ENCODE peak calls at places on chromosomes 2 and 18, in five cellular contexts. I, R, W, B and A are unnamed samples.

GRCh38 chr2:34096552-34097171 is 497.6 kb upstream of the FAM98A start:
- DNase-seq in I (peak; percentile 6), W (peak; percentile 4), R (peak; percentile 55), B (peak; percentile 22), A (no peak)

GRCh38 chr2:38706846-38707345 is 41.0 kb downstream of the GALM start:
- DNase-seq in W (no peak), I (no peak), R (no peak), B (no peak), A (no peak)

GRCh38 chr2:16496426-16497388 is 168.9 kb downstream of the CYRIA start:
- DNase-seq in B (no peak), I (no peak), R (no peak), W (no peak), A (no peak)

GRCh38 chr2:198957183-198957582 is 500.6 kb downstream of the SATB2 start:
- DNase-seq in I (no peak), R (no peak), W (no peak), B (no peak), A (no peak)

GRCh38 chr18:13103366-13103765 is 112.2 kb downstream of the CEP192 start:
- DNase-seq in R (no peak), B (no peak), W (no peak), I (no peak), A (no peak)

GRCh38 chr2:212327171-212327809 is 211.3 kb downstream of the ERBB4 start:
- DNase-seq in W (no peak), R (no peak), I (no peak), B (no peak), A (no peak)

GRCh38 chr2:181176540-181176939 is 196.1 kb downstream of the UBE2E3 start:
- DNase-seq in W (no peak), I (no peak), R (no peak), B (no peak), A (no peak)

GRCh38 chr2:219302412-219302968 is 6.7 kb downstream of the PTPRN start:
- DNase-seq in B (no peak), R (no peak), W (no peak), I (no peak), A (no peak)

GRCh38 chr2:64482765-64483504 is 29.0 kb downstream of the LGALSL start:
- DNase-seq in B (no peak), R (no peak), W (no peak), I (no peak), A (no peak)

GRCh38 chr2:231483398-231484329 is 19.4 kb upstream of the NCL start:
- DNase-seq in I (no peak), W (no peak), B (no peak), R (no peak), A (no peak)

GRCh38 chr2:111106720-111107119 is 14.0 kb upstream of the BCL2L11 start:
- DNase-seq in B (no peak), R (no peak), I (no peak), W (no peak), A (no peak)

GRCh38 chr2:231383701-231384435 is 11.6 kb upstream of the B3GNT7 start:
- DNase-seq in R (no peak), W (no peak), I (no peak), B (no peak), A (no peak)

GRCh38 chr2:129866391-129866790 is 113.1 kb upstream of the RAB6C start:
- DNase-seq in W (no peak), B (no peak), R (no peak), I (no peak), A (no peak)

GRCh38 chr18:68428026-68428425 is 286.9 kb downstream of the TMX3 start:
- DNase-seq in B (no peak), R (no peak), W (no peak), I (no peak), A (no peak)

GRCh38 chr2:135985018-135985825 is at the start of gene DARS1:
- DNase-seq in R (peak; percentile 92), B (peak; percentile 89), W (peak; percentile 57), I (peak; percentile 75), A (peak; percentile 80)

GRCh38 chr2:42965910-42966309 is 173.5 kb upstream of the HAAO start:
- DNase-seq in R (no peak), I (no peak), W (no peak), B (no peak), A (no peak)

GRCh38 chr2:99481941-99482340 is 7.9 kb downstream of the REV1 start:
- DNase-seq in W (no peak), R (no peak), B (no peak), I (no peak), A (no peak)

GRCh38 chr18:64183674-64184073 is 34.8 kb upstream of the LINC00305 start:
- DNase-seq in W (no peak), R (no peak), B (no peak), I (no peak), A (no peak)

GRCh38 chr2:44974064-44974715 is 32.7 kb downstream of the SIX3 start:
- DNase-seq in I (peak; percentile 52), R (peak; percentile 41), W (no peak), B (no peak), A (no peak)

GRCh38 chr18:7617738-7618422 is 50.8 kb downstream of the PTPRM start:
- DNase-seq in W (no peak), B (peak; percentile 45), R (no peak), I (no peak), A (no peak)

GRCh38 chr2:112811841-112812306 is 24.7 kb downstream of the IL1B start:
- DNase-seq in R (no peak), W (no peak), I (no peak), B (no peak), A (no peak)

GRCh38 chr18:51767293-51767692 is 569.8 kb upstream of the MEX3C start:
- DNase-seq in R (no peak), B (no peak), I (no peak), W (no peak), A (no peak)